ENCODE peak calls at places on chromosomes 6 and 20, in ten cellular contexts. Y is endothelial cell of umbilical vein, D is breast epithelium, W is heart right ventricle, R is body of pancreas, I is IMR-90, T is neuronal stem cell, J is tibial artery, L is lung, Z is spleen. A is an unnamed sample.
A peak's percentile ranks its signal among the peaks of the same experiment; 100 is the strongest.

GRCh38 chr6:116779569-116780164 is 14.1 kb upstream of the FAM162B start:
- DNase-seq in D (no peak), R (no peak), J (no peak), Z (no peak), W (no peak), I (peak; percentile 36), Y (peak; percentile 36), L (no peak), T (peak; percentile 26), A (no peak)

GRCh38 chr20:59063358-59064213 is 21.0 kb upstream of the PRELID3B start:
- DNase-seq in D (no peak), Y (peak; percentile 68), L (no peak), J (no peak), R (peak; percentile 5), W (peak; percentile 56), Z (no peak), T (peak; percentile 24), I (peak; percentile 95), A (peak; percentile 57)

GRCh38 chr20:19482726-19483125 is 270.3 kb downstream of the SLC24A3 start:
- DNase-seq in T (no peak), D (no peak), L (no peak), J (no peak), Z (no peak), Y (no peak), R (no peak), W (no peak), I (no peak), A (no peak)

GRCh38 chr6:146339716-146340115 is 203.9 kb upstream of the RAB32 start:
- DNase-seq in D (no peak), Z (no peak), T (no peak), L (no peak), R (no peak), I (no peak), J (no peak), W (no peak), Y (peak; percentile 71), A (no peak)

GRCh38 chr6:163243083-163243482 is 171.4 kb upstream of the QKI start:
- DNase-seq in R (no peak), Z (no peak), T (no peak), I (no peak), Y (no peak), L (no peak), D (no peak), J (no peak), W (peak; percentile 38), A (peak; percentile 67)

GRCh38 chr6:41545174-41545702 is 943 bp upstream of the FOXP4 start:
- DNase-seq in Y (no peak), I (no peak), W (no peak), J (no peak), L (no peak), D (no peak), Z (no peak), R (no peak), T (no peak), A (no peak)

GRCh38 chr6:36576573-36576972 is 17.6 kb upstream of the SRSF3 start:
- DNase-seq in Y (no peak), T (no peak), Z (no peak), W (no peak), L (no peak), R (no peak), J (no peak), I (no peak), D (no peak), A (no peak)

GRCh38 chr6:50455029-50455428 is 258.3 kb upstream of the TFAP2D start:
- DNase-seq in Y (no peak), D (no peak), W (no peak), R (no peak), J (no peak), T (no peak), L (no peak), I (no peak), Z (no peak), A (no peak)

GRCh38 chr6:121697921-121698320 is 262.5 kb downstream of the GJA1 start:
- DNase-seq in Z (no peak), D (no peak), R (no peak), Y (no peak), W (no peak), T (no peak), I (peak; percentile 13), J (no peak), L (no peak), A (no peak)

GRCh38 chr6:121691126-121691540 is 255.7 kb downstream of the GJA1 start:
- DNase-seq in Z (no peak), D (no peak), L (no peak), I (peak; percentile 68), W (no peak), R (no peak), J (no peak), T (no peak), Y (no peak), A (no peak)

GRCh38 chr6:121698617-121699016 is 263.2 kb downstream of the GJA1 start:
- DNase-seq in Y (no peak), L (no peak), Z (no peak), W (no peak), R (no peak), T (no peak), J (no peak), D (no peak), I (no peak), A (no peak)

GRCh38 chr6:121695346-121695745 is 259.9 kb downstream of the GJA1 start:
- DNase-seq in J (no peak), I (no peak), W (no peak), L (no peak), T (no peak), Z (no peak), R (no peak), Y (no peak), D (no peak), A (no peak)

GRCh38 chr6:121694389-121695185 is 259.1 kb downstream of the GJA1 start:
- DNase-seq in W (no peak), Y (peak; percentile 34), L (no peak), R (no peak), D (no peak), T (no peak), I (peak; percentile 45), Z (no peak), J (no peak), A (no peak)
- H3K4me1 ChIP-seq in W (no peaks in the 10 kb centered on the region), Y (peaks cover 11% of the 10 kb centered on the region), L (no peaks in the 10 kb centered on the region), R (peaks cover 4% of the 10 kb centered on the region), D (no peaks in the 10 kb centered on the region), T (no peaks in the 10 kb centered on the region), I (peaks cover 19% of the 10 kb centered on the region), Z (no peaks in the 10 kb centered on the region), J (peaks cover 16% of the 10 kb centered on the region), A (peaks cover 4% of the 10 kb centered on the region)

GRCh38 chr20:44600758-44601562 is 18.6 kb downstream of the PKIG start:
- DNase-seq in W (peak; percentile 64), I (peak; percentile 47), T (no peak), Y (no peak), L (no peak), R (no peak), J (peak; percentile 86), Z (peak; percentile 79), D (no peak), A (peak; percentile 50)

GRCh38 chr20:44601801-44602204 is 19.4 kb downstream of the PKIG start:
- DNase-seq in I (peak; percentile 87), Z (no peak), L (no peak), T (no peak), D (no peak), J (peak; percentile 92), Y (peak; percentile 93), W (peak; percentile 88), R (peak; percentile 43), A (peak; percentile 84)

GRCh38 chr20:44606725-44607441 is 24.5 kb downstream of the PKIG start:
- DNase-seq in T (no peak), I (no peak), J (peak; percentile 27), Z (peak; percentile 27), L (no peak), Y (no peak), D (no peak), R (no peak), W (no peak), A (no peak)

GRCh38 chr20:44600301-44600700 is 17.9 kb downstream of the PKIG start:
- DNase-seq in D (no peak), Z (no peak), Y (no peak), J (no peak), R (no peak), W (no peak), I (no peak), T (no peak), L (no peak), A (no peak)

GRCh38 chr20:44603327-44603726 is 20.9 kb downstream of the PKIG start:
- DNase-seq in T (no peak), L (no peak), R (no peak), Y (no peak), Z (peak; percentile 29), J (no peak), D (no peak), I (no peak), W (no peak), A (no peak)
- H3K4me1 ChIP-seq in T (peaks cover 11% of the 10 kb centered on the region), L (peaks cover 29% of the 10 kb centered on the region), R (peaks cover 22% of the 10 kb centered on the region), Y (peaks cover 42% of the 10 kb centered on the region), Z (peaks cover 71% of the 10 kb centered on the region), J (peaks cover 51% of the 10 kb centered on the region), D (peaks cover 5% of the 10 kb centered on the region), I (peaks cover 31% of the 10 kb centered on the region), W (peaks cover 63% of the 10 kb centered on the region), A (peaks cover 54% of the 10 kb centered on the region)

DNA sequence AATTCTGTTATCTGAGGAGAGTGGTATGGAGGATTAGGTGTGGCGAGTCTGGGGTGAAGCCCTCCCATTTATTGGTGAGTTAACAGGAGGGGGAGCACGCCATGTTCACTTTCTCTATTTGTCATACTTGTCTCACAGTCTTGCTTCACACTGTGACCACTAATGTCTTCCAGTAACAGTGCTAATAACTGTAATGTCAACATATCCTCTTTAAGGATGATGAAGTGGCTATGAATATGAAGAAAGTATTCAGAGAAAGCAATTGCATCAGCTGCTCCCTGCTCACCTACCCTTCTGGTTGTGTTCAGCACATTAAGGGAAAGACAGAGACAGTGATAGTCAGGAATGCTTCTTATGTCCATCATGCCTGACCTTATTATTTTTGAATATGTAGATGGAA is 645.3 kb downstream of the MMUT start:
- DNase-seq in J (no peak), L (no peak), I (peak; percentile 21), T (no peak), Z (no peak), Y (no peak), W (no peak), R (no peak), D (no peak), A (no peak)
- H3K4me1 ChIP-seq in J (no peaks in the 10 kb centered on the region), L (no peaks in the 10 kb centered on the region), I (peaks cover 2% of the 10 kb centered on the region), T (no peaks in the 10 kb centered on the region), Z (no peaks in the 10 kb centered on the region), Y (no peaks in the 10 kb centered on the region), W (no peaks in the 10 kb centered on the region), R (no peaks in the 10 kb centered on the region), D (no peaks in the 10 kb centered on the region), A (no peaks in the 10 kb centered on the region)

GRCh38 chr20:24034820-24035219 is 46.2 kb upstream of the GGTLC1 start:
- DNase-seq in L (peak; percentile 37), Z (no peak), J (no peak), W (no peak), D (no peak), I (no peak), R (peak; percentile 42), Y (no peak), T (no peak), A (no peak)

GRCh38 chr20:24039196-24039595 is 50.6 kb upstream of the GGTLC1 start:
- DNase-seq in T (no peak), Y (no peak), D (no peak), Z (no peak), L (no peak), R (no peak), J (no peak), I (no peak), W (no peak), A (no peak)

GRCh38 chr20:24033151-24033550 is 44.6 kb upstream of the GGTLC1 start:
- DNase-seq in W (no peak), I (no peak), L (no peak), D (no peak), Z (no peak), Y (no peak), T (no peak), J (no peak), R (no peak), A (no peak)

GRCh38 chr20:24032412-24032898 is 43.9 kb upstream of the GGTLC1 start:
- DNase-seq in I (no peak), D (no peak), Z (no peak), W (no peak), Y (no peak), L (no peak), T (no peak), R (no peak), J (no peak), A (no peak)

GRCh38 chr20:24033560-24033959 is 45.0 kb upstream of the GGTLC1 start:
- DNase-seq in Z (no peak), D (no peak), J (no peak), Y (no peak), T (no peak), R (no peak), L (no peak), I (no peak), W (no peak), A (no peak)
- H3K4me1 ChIP-seq in Z (peaks cover 6% of the 10 kb centered on the region), D (no peaks in the 10 kb centered on the region), J (no peaks in the 10 kb centered on the region), Y (no peaks in the 10 kb centered on the region), T (no peaks in the 10 kb centered on the region), R (no peaks in the 10 kb centered on the region), L (peaks cover 1% of the 10 kb centered on the region), I (no peaks in the 10 kb centered on the region), W (no peaks in the 10 kb centered on the region), A (no peaks in the 10 kb centered on the region)

A was measured in heart left ventricle.